ENCODE peak calls at places on chromosomes 3 and 15, in seven cellular contexts. L is pulmonary artery endothelial cell; U is HEK293T; F is BJ; D is PC-9; Z is stimulated activated naive CD8-positive, alpha-beta T cell treated with anti-CD3 and anti-CD28 coated beads, Interleukin-15, amount 100 ng/mL, for 72 hours; M is NCI-H748 treated with DMSO at 0.1 percent for 48 hours. K is an unnamed sample.

GRCh38 chr3:61563614-61564404 is 2.4 kb downstream of the PTPRG start:
- DNase-seq in Z (no peak), M (no peak), L (no peak), U (no peak), F (no peak), D (no peak), K (no peak)

GRCh38 chr15:96345560-96346389 is 15.3 kb downstream of the NR2F2 start:
- DNase-seq in L (no peak), Z (no peak), M (peak; percentile 28), D (no peak), U (peak; percentile 67), F (no peak), K (no peak)

GRCh38 chr3:74621581-74621980 is 7.1 kb upstream of the CNTN3 start:
- DNase-seq in L (no peak), M (no peak), U (no peak), Z (no peak), F (no peak), D (no peak), K (no peak)

GRCh38 chr3:140247775-140248174 is 312.8 kb downstream of the CLSTN2 start:
- DNase-seq in M (no peak), U (no peak), D (no peak), Z (no peak), F (no peak), L (no peak), K (no peak)

GRCh38 chr3:60030982-60031381 is 981.2 kb upstream of the CFAP20DC start:
- DNase-seq in U (no peak), Z (no peak), M (no peak), L (no peak), D (no peak), F (no peak), K (no peak)

GRCh38 chr15:82877825-82878224 is 68.4 kb downstream of the WHAMM start:
- DNase-seq in D (no peak), F (no peak), Z (no peak), L (no peak), U (no peak), M (no peak), K (no peak)

GRCh38 chr3:154148541-154148940 is 27.4 kb downstream of the ARHGEF26 start:
- DNase-seq in M (no peak), L (no peak), F (no peak), D (peak; percentile 59), Z (no peak), U (no peak), K (no peak)

GRCh38 chr3:87173776-87174175 is 53.3 kb upstream of the CHMP2B start:
- DNase-seq in M (no peak), F (no peak), U (no peak), Z (no peak), D (no peak), L (no peak), K (no peak)

GRCh38 chr15:39302936-39303335 is 277.9 kb upstream of the THBS1 start:
- DNase-seq in D (no peak), U (no peak), Z (no peak), L (no peak), F (no peak), M (no peak), K (no peak)

GRCh38 chr15:45522179-45522930 is at the start of gene SLC30A4:
- DNase-seq in L (no peak), F (no peak), M (no peak), Z (peak; percentile 58), U (peak; percentile 55), D (peak; percentile 81), K (peak; percentile 53)

GRCh38 chr15:35925634-35926380 is 379.8 kb upstream of the DPH6 start:
- DNase-seq in F (no peak), U (no peak), Z (no peak), D (no peak), M (no peak), L (no peak), K (no peak)

GRCh38 chr15:63110428-63111026 is 11.1 kb upstream of the LACTB start:
- DNase-seq in U (no peak), M (no peak), Z (no peak), D (no peak), L (no peak), F (no peak), K (no peak)

GRCh38 chr3:49616491-49616941 is 57.6 kb upstream of the APEH start:
- DNase-seq in M (no peak), Z (no peak), F (peak; percentile 18), L (no peak), U (no peak), D (no peak), K (no peak)

GRCh38 chr3:65412591-65412990 is 626.1 kb downstream of the MAGI1 start:
- DNase-seq in F (no peak), L (no peak), D (no peak), M (no peak), U (peak; percentile 14), Z (no peak), K (no peak)

GRCh38 chr3:115423170-115423569 is 200.1 kb upstream of the GAP43 start:
- DNase-seq in M (no peak), U (no peak), L (no peak), F (no peak), D (no peak), Z (no peak), K (no peak)

GRCh38 chr3:52397676-52398399 is 47.1 kb downstream of the SEMA3G start:
- DNase-seq in M (no peak), Z (no peak), L (no peak), F (no peak), U (no peak), D (no peak), K (no peak)

GRCh38 chr3:112018712-112019111 is 15.8 kb upstream of the TMPRSS7 start:
- DNase-seq in U (no peak), M (no peak), Z (no peak), D (no peak), F (no peak), L (no peak), K (no peak)

GRCh38 chr15:101733545-101733944 is 9.3 kb upstream of the TARS3 start:
- DNase-seq in Z (no peak), F (no peak), D (no peak), U (no peak), L (no peak), M (no peak), K (no peak)

GRCh38 chr3:182440101-182440500 is 353.2 kb upstream of the ATP11B start:
- DNase-seq in Z (no peak), M (no peak), D (no peak), F (no peak), U (no peak), L (no peak), K (no peak)

GRCh38 chr3:3998140-3998977 is 199.1 kb downstream of the LRRN1 start:
- DNase-seq in U (peak; percentile 25), Z (peak; percentile 26), D (peak; percentile 10), M (peak; percentile 4), F (no peak), L (no peak), K (peak; percentile 8)

GRCh38 chr15:68056097-68056865 is 2.2 kb downstream of the PIAS1 start:
- DNase-seq in D (no peak), M (no peak), F (no peak), Z (no peak), U (no peak), L (no peak), K (no peak)

GRCh38 chr3:112786881-112787625 is 59.6 kb downstream of the CD200R1L start:
- DNase-seq in F (no peak), D (no peak), Z (no peak), M (no peak), U (no peak), L (no peak), K (no peak)

GRCh38 chr3:123096701-123097100 is 29.9 kb downstream of the PDIA5 start:
- DNase-seq in F (peak; percentile 22), Z (no peak), U (no peak), L (no peak), D (no peak), M (no peak), K (no peak)

GRCh38 chr3:107978116-107979057 is 112.4 kb downstream of the CD47 start:
- DNase-seq in Z (no peak), D (no peak), M (no peak), U (no peak), L (no peak), F (no peak), K (no peak)

GRCh38 chr15:80856809-80857377 is 77.7 kb downstream of the CEMIP start:
- DNase-seq in U (no peak), Z (no peak), F (no peak), L (no peak), D (no peak), M (no peak), K (no peak)

GRCh38 chr3:158140396-158140795 is 30.5 kb downstream of the RSRC1 start:
- DNase-seq in U (no peak), L (no peak), M (no peak), Z (no peak), D (no peak), F (no peak), K (no peak)

GRCh38 chr3:11198070-11198469 is 43.8 kb downstream of the HRH1 start:
- DNase-seq in Z (no peak), F (no peak), L (no peak), D (no peak), U (no peak), M (no peak), K (no peak)